ENCODE peak calls at places on chromosomes 13 and 19, in four cellular contexts. Q is Calu3; C is CD4-positive, alpha-beta T cell; J is A549. S is an unnamed sample.

GRCh38 chr19:46944918-46945628 is 74.6 kb upstream of the NPAS1 start:
- DNase-seq in Q (no peak), C (no peak), J (no peak), S (no peak)

GRCh38 chr19:43880483-43880882 is 53.4 kb downstream of the ZNF283 start:
- DNase-seq in Q (no peak), C (no peak), J (no peak), S (no peak)

GRCh38 chr19:39275578-39275977 is 7.4 kb downstream of the IFNL2 start:
- DNase-seq in Q (no peak), C (no peak), J (no peak), S (no peak)

GRCh38 chr13:42681394-42681793 is 100.0 kb upstream of the FAM216B start:
- DNase-seq in Q (no peak), C (no peak), J (no peak), S (no peak)

GRCh38 chr13:112965103-112965502 is 3.9 kb upstream of the MCF2L start:
- DNase-seq in Q (no peak), C (no peak), J (no peak), S (no peak)

GRCh38 chr19:28793391-28794168 is 419.4 kb downstream of the UQCRFS1 start:
- DNase-seq in Q (no peak), C (no peak), J (no peak), S (no peak)

GRCh38 chr13:39023316-39023715 is 14.6 kb downstream of the PROSER1 start:
- DNase-seq in Q (no peak), C (no peak), J (no peak), S (no peak)

GRCh38 chr19:38057954-38058690 is 151.1 kb downstream of the SIPA1L3 start:
- DNase-seq in Q (peak; percentile 38), C (no peak), J (peak; percentile 54), S (no peak)

GRCh38 chr13:51148952-51149573 is 38.0 kb upstream of the C13orf42 start:
- DNase-seq in Q (peak; percentile 17), C (no peak), J (no peak), S (no peak)

GRCh38 chr19:32812571-32812970 is 57.0 kb downstream of the SLC7A9 start:
- DNase-seq in Q (no peak), C (no peak), J (no peak), S (no peak)

GRCh38 chr13:24664726-24665409 is 15.3 kb upstream of the ATP12A start:
- DNase-seq in Q (no peak), C (no peak), J (no peak), S (no peak)

GRCh38 chr19:15589760-15590451 is 25.1 kb upstream of the CYP4F8 start:
- DNase-seq in Q (no peak), C (no peak), J (no peak), S (no peak)

GRCh38 chr13:94516456-94516855 is 37.0 kb upstream of the DCT start:
- DNase-seq in Q (no peak), C (no peak), J (no peak), S (no peak)

GRCh38 chr13:95530178-95530577 is 22.3 kb upstream of the CLDN10 start:
- DNase-seq in Q (no peak), C (no peak), J (no peak), S (no peak)

GRCh38 chr19:44748426-44749254 is at the start of gene BCL3:
- DNase-seq in Q (peak; percentile 88), C (peak; percentile 87), J (no peak), S (peak; percentile 77)

GRCh38 chr19:52673014-52673413 is 34.9 kb upstream of the ZNF83 start:
- DNase-seq in Q (no peak), C (no peak), J (no peak), S (no peak)

GRCh38 chr19:54030895-54031586 is 32.7 kb downstream of the VSTM1 start:
- DNase-seq in Q (peak; percentile 55), C (no peak), J (no peak), S (no peak)

GRCh38 chr19:54035215-54036178 is 28.2 kb downstream of the VSTM1 start:
- DNase-seq in Q (no peak), C (no peak), J (no peak), S (no peak)

GRCh38 chr19:54024660-54025059 is 33.2 kb downstream of the CACNG6 start:
- DNase-seq in Q (no peak), C (no peak), J (no peak), S (no peak)

GRCh38 chr19:54026656-54027055 is 35.2 kb downstream of the CACNG6 start:
- DNase-seq in Q (no peak), C (no peak), J (no peak), S (no peak)

GRCh38 chr19:54029930-54030490 is 33.7 kb downstream of the VSTM1 start:
- DNase-seq in Q (peak; percentile 83), C (peak; percentile 36), J (peak; percentile 70), S (peak; percentile 43)
- TF ChIP-seq CTCF in Q (peak; percentile 83), C (peak; percentile 50), J (peak; percentile 91), S (peak; percentile 58)

DNA sequence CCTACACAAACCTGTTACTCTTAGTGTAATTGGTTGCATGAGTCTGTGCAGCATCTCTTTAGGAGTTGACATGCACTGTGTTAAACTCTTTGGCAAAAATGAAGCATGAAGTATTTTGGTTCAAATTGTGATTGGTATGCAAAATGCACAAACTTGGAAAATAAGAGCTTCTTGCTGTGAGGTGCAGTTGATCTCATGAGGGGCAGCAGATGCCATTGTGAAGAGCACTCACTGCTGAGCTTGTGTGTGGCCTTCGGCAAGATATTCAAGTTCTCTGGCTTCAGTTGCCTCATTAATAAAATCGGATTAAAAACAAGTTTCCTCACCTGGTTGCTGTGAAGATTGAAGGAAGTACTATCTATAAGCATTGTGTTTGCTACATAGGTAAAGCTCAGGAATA is 142.3 kb downstream of the KATNAL1 start:
- DNase-seq in Q (no peak), C (no peak), J (no peak), S (no peak)
- TF ChIP-seq CTCF in Q (no peak), C (no peak), J (no peak), S (no peak)

GRCh38 chr19:13834308-13834790 is 39.1 kb downstream of the ZSWIM4 start:
- DNase-seq in Q (no peak), C (peak; percentile 19), J (peak; percentile 55), S (peak; percentile 35)

GRCh38 chr19:13832096-13832495 is 36.9 kb downstream of the ZSWIM4 start:
- DNase-seq in Q (no peak), C (no peak), J (no peak), S (no peak)

GRCh38 chr19:13831560-13832056 is 36.4 kb downstream of the ZSWIM4 start:
- DNase-seq in Q (no peak), C (no peak), J (no peak), S (no peak)

GRCh38 chr19:13835791-13836723 is 40.8 kb downstream of the ZSWIM4 start:
- DNase-seq in Q (no peak), C (peak; percentile 23), J (no peak), S (peak; percentile 47)

GRCh38 chr19:13833330-13834265 is 38.4 kb downstream of the ZSWIM4 start:
- DNase-seq in Q (peak; percentile 94), C (peak; percentile 95), J (peak; percentile 62), S (peak; percentile 94)
- TF ChIP-seq CTCF in Q (peak; percentile 28), C (peak; percentile 18), J (no peak), S (peak; percentile 50)

DNA sequence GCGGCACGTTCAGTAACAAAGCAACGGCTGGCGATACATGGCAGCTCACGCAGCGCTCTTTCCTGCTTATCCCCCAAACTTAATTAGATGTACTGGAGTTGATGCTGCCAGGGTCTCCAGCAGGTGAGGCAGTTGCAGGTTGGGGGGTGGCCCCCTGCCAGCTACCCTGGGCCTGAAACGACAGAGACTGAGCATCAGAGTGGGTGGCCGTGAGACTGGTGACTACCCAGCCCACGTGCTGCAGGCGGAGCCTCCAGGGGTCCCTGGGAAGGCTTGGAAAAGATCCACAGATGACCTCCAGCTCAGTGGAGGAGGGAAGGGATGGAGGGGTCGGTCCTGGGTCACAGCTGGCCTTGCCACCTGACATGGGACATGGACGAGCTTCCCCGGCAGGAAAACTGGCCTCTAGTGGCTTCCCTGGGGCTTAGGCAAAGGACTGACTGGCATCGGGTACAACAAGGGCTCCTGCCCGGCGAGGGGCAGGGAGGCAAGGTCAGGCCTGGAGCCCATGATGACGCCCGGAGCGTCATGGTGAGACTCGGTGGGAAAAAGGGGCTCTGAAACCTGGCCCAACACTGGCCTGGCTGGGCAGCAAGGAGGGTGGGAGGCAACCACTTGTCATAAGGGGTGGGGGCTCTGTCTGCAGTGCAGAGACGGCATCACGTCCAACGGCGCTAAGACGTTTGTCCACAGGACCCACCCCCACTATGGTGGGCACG is 24.0 kb downstream of the CILP2 start:
- DNase-seq in Q (no peak), C (no peak), J (no peak), S (no peak)
- TF ChIP-seq CTCF in Q (no peak), C (no peak), J (no peak), S (no peak)

GRCh38 chr13:79380943-79381445 is 25.1 kb downstream of the RBM26 start:
- DNase-seq in Q (no peak), C (no peak), J (no peak), S (no peak)
- TF ChIP-seq CTCF in Q (no peak), C (no peak), J (no peak), S (no peak)

GRCh38 chr13:77918391-77919261 is at the start of gene EDNRB:
- DNase-seq in Q (no peak), C (no peak), J (peak; percentile 25), S (no peak)
- TF ChIP-seq CTCF in Q (no peak), C (no peak), J (no peak), S (no peak)

S was measured in natural killer cell.